ENCODE peak calls at places on chromosomes 4 and X, in six cellular contexts. F is fibroblast of lung; Z is CD4-positive, alpha-beta T cell; O is tibial nerve; D is left ventricle myocardium inferior; Y is Panc1. I is an unnamed sample. For H3K9me3, the result is how much of the 10 kb centered on the place peaks cover.

GRCh38 chr4:133598779-133599178 is 449.7 kb downstream of the PCDH10 start:
- DNase-seq in F (no peak), Z (no peak), O (no peak), D (no peak), Y (no peak), I (no peak)

GRCh38 chrX:966396-967070 is 245.9 kb downstream of the CRLF2 start:
- DNase-seq in F (no peak), Z (no peak), O (no peak), D (no peak), Y (no peak), I (no peak)

GRCh38 chr4:76515975-76516853 is 81.2 kb downstream of the SHROOM3 start:
- DNase-seq in F (no peak), Z (no peak), O (no peak), D (no peak), Y (no peak), I (no peak)

GRCh38 chr4:82898322-82899243 is 2.0 kb upstream of the THAP9 start:
- DNase-seq in F (peak), Z (no peak), O (no peak), D (no peak), Y (no peak), I (peak)

GRCh38 chr4:77927991-77928925 is 65.6 kb downstream of the MRPL1 start:
- DNase-seq in F (peak), Z (no peak), O (no peak), D (no peak), Y (no peak), I (no peak)

GRCh38 chr4:51923343-51923742 is 80.4 kb downstream of the DCUN1D4 start:
- DNase-seq in F (no peak), Z (no peak), O (no peak), D (no peak), Y (no peak), I (no peak)

GRCh38 chrX:134622813-134623185 is 35.5 kb downstream of the PLAC1 start:
- DNase-seq in F (peak), Z (no peak), O (no peak), D (no peak), Y (no peak), I (no peak)

GRCh38 chrX:80423000-80423399 is 2.8 kb downstream of the TENT5D start:
- DNase-seq in F (no peak), Z (no peak), O (no peak), D (no peak), Y (no peak), I (no peak)

GRCh38 chrX:85851418-85851817 is 195.9 kb downstream of the CHM start:
- DNase-seq in F (no peak), Z (no peak), O (no peak), D (no peak), Y (peak), I (no peak)

GRCh38 chr4:17941731-17942130 is 79.8 kb downstream of the LCORL start:
- DNase-seq in F (no peak), Z (no peak), O (no peak), D (no peak), Y (no peak), I (no peak)

GRCh38 chrX:51747671-51748070 is 4.4 kb downstream of the GSPT2 start:
- DNase-seq in F (peak), Z (no peak), O (no peak), D (no peak), Y (no peak), I (no peak)

GRCh38 chr4:36494016-36494415 is 212.6 kb downstream of the DTHD1 start:
- DNase-seq in F (no peak), Z (no peak), O (no peak), D (no peak), Y (no peak), I (no peak)

GRCh38 chrX:1106478-1107210 is 105.8 kb downstream of the CRLF2 start:
- DNase-seq in F (no peak), Z (no peak), O (no peak), D (no peak), Y (no peak), I (no peak)

GRCh38 chr4:73704314-73705055 is 35.9 kb upstream of the CXCL8 start:
- DNase-seq in F (peak), Z (no peak), O (peak), D (no peak), Y (peak), I (peak)

GRCh38 chrX:151984328-151984727 is 9.9 kb upstream of the GABRE start:
- DNase-seq in F (peak), Z (no peak), O (no peak), D (no peak), Y (peak), I (no peak)

GRCh38 chr4:8468746-8469535 is 28.4 kb downstream of the TRMT44 start:
- DNase-seq in F (peak), Z (peak), O (peak), D (peak), Y (peak), I (no peak)

GRCh38 chrX:54494970-54495813 is 842 bp downstream of the FGD1 start:
- DNase-seq in F (peak), Z (no peak), O (no peak), D (no peak), Y (no peak), I (no peak)

GRCh38 chrX:9609987-9610386 is 145.1 kb downstream of the TBL1X start:
- DNase-seq in F (no peak), Z (no peak), O (no peak), D (no peak), Y (no peak), I (no peak)

GRCh38 chr4:184232975-184233374 is 15.3 kb upstream of the ENPP6 start:
- DNase-seq in F (no peak), Z (no peak), O (no peak), D (no peak), Y (no peak), I (no peak)

GRCh38 chrX:9519546-9520210 is 54.8 kb downstream of the TBL1X start:
- DNase-seq in F (no peak), Z (no peak), O (no peak), D (no peak), Y (no peak), I (no peak)

GRCh38 chr4:10226756-10227155 is 110.2 kb upstream of the WDR1 start:
- DNase-seq in F (no peak), Z (no peak), O (no peak), D (no peak), Y (no peak), I (no peak)

GRCh38 chr4:100949350-100949935 is 397.9 kb downstream of the PPP3CA start:
- DNase-seq in F (peak), Z (no peak), O (no peak), D (no peak), Y (no peak), I (no peak)

GRCh38 chr4:168713193-168713592 is 216.3 kb downstream of the PALLD start:
- DNase-seq in F (no peak), Z (no peak), O (no peak), D (no peak), Y (no peak), I (no peak)

GRCh38 chrX:10022580-10023245 is 55.6 kb downstream of the CLDN34 start:
- DNase-seq in F (peak), Z (no peak), O (no peak), D (peak), Y (no peak), I (no peak)

GRCh38 chr4:173160871-173161270 is 7.7 kb upstream of the GALNT7 start:
- DNase-seq in F (no peak), Z (no peak), O (no peak), D (no peak), Y (no peak), I (no peak)

GRCh38 chrX:21940356-21940829 is at the start of gene SMS:
- DNase-seq in F (peak), Z (peak), O (peak), D (peak), Y (no peak), I (no peak)

GRCh38 chrX:1384738-1385250 is 7.1 kb downstream of the SLC25A6 start:
- DNase-seq in F (no peak), Z (no peak), O (no peak), D (no peak), Y (no peak), I (no peak)

GRCh38 chrX:11210397-11210796 is 82.8 kb upstream of the AMELX start:
- DNase-seq in F (no peak), Z (no peak), O (no peak), D (no peak), Y (no peak), I (no peak)

GRCh38 chrX:134338527-134338926 is 101.5 kb downstream of the CCDC160 start:
- DNase-seq in F (no peak), Z (no peak), O (no peak), D (no peak), Y (no peak), I (no peak)

GRCh38 chr4:26804451-26804850 is 56.2 kb upstream of the STIM2 start:
- DNase-seq in F (no peak), Z (no peak), O (no peak), D (no peak), Y (no peak), I (no peak)

GRCh38 chrX:147476008-147476407 is 435.7 kb upstream of the FMR1 start:
- DNase-seq in F (no peak), Z (no peak), O (no peak), D (no peak), Y (no peak), I (no peak)

GRCh38 chrX:82648062-82648461 is 860.0 kb upstream of the POU3F4 start:
- DNase-seq in F (no peak), Z (no peak), O (no peak), D (no peak), Y (no peak), I (no peak)
- H3K9me3 ChIP-seq in F (under half), Z (under half), O (under half), D (under half), Y (under half), I (under half)

GRCh38 chr4:159175165-159175988 is 72.5 kb downstream of the RAPGEF2 start:
- DNase-seq in F (peak), Z (peak), O (no peak), D (peak), Y (peak), I (no peak)

GRCh38 chr4:159175989-159176375 is 73.1 kb downstream of the RAPGEF2 start:
- DNase-seq in F (no peak), Z (no peak), O (no peak), D (no peak), Y (no peak), I (no peak)

GRCh38 chr4:159178147-159178541 is 75.3 kb downstream of the RAPGEF2 start:
- DNase-seq in F (peak), Z (no peak), O (no peak), D (no peak), Y (no peak), I (no peak)

GRCh38 chr4:159179310-159179958 is 76.6 kb downstream of the RAPGEF2 start:
- DNase-seq in F (no peak), Z (no peak), O (no peak), D (no peak), Y (no peak), I (no peak)

GRCh38 chr4:159177265-159178146 is 74.6 kb downstream of the RAPGEF2 start:
- DNase-seq in F (no peak), Z (no peak), O (no peak), D (no peak), Y (no peak), I (no peak)
- H3K27ac ChIP-seq in F (no peak), Z (no peak), O (no peak), D (peak), Y (no peak), I (no peak)

GRCh38 chr4:41471672-41472071 is 66.3 kb upstream of the LIMCH1 start:
- DNase-seq in F (no peak), Z (no peak), O (no peak), D (no peak), Y (no peak), I (no peak)
- TF ChIP-seq CTCF in F (no peak), Z (no peak), O (no peak), D (no peak), Y (no peak), I (no peak)

GRCh38 chrX:32538554-32538953 is 672.8 kb downstream of the DMD start:
- DNase-seq in F (no peak), Z (no peak), O (no peak), D (no peak), Y (no peak), I (no peak)
- H3K9me3 ChIP-seq in F (under half), Z (under half), O (under half), D (under half), Y (under half), I (under half)

DNA sequence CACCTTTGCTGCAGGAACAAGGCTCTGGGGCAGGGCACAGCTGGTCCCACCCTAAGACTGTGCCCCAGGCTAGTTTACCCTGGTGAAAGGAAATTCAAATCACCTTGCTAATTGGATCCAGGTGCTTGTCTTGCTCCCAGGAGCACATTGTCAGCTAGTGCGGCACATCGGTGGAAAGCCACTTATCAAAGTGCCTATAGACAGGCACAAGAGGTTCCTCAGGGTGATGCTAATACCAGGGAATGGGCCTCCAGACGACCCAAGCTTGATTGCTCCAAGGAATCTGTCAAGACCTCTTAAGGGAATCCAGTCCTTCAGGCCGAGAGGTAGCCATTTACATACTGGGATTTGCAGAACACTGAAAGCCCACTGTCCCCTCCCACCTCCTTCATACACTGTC is 64.5 kb upstream of the PRPS1 start:
- DNase-seq in F (no peak), Z (no peak), O (no peak), D (no peak), Y (no peak), I (no peak)
- H3K27ac ChIP-seq in F (no peak), Z (no peak), O (no peak), D (no peak), Y (no peak), I (no peak)

GRCh38 chr4:93894995-93895394 is 66.4 kb downstream of the ATOH1 start:
- DNase-seq in F (no peak), Z (no peak), O (no peak), D (no peak), Y (no peak), I (no peak)

GRCh38 chr4:93897559-93897958 is 69.0 kb downstream of the ATOH1 start:
- DNase-seq in F (no peak), Z (no peak), O (no peak), D (no peak), Y (no peak), I (no peak)
- TF ChIP-seq CTCF in F (peak), Z (no peak), O (no peak), D (peak), Y (peak), I (no peak)

GRCh38 chrX:71315917-71316316 is 14.4 kb downstream of the ITGB1BP2 start:
- DNase-seq in F (peak), Z (no peak), O (no peak), D (no peak), Y (no peak), I (no peak)

GRCh38 chrX:71320126-71320525 is 18.6 kb downstream of the ITGB1BP2 start:
- DNase-seq in F (no peak), Z (no peak), O (no peak), D (no peak), Y (no peak), I (no peak)
- H3K9me3 ChIP-seq in F (under half), Z (under half), O (under half), D (under half), Y (under half), I (under half)

GRCh38 chr4:153228512-153229145 is 24.4 kb downstream of the TRIM2 start:
- DNase-seq in F (peak), Z (no peak), O (no peak), D (no peak), Y (no peak), I (no peak)
- H3K27ac ChIP-seq in F (no peak), Z (no peak), O (no peak), D (no peak), Y (no peak), I (no peak)

GRCh38 chr4:119337010-119337409 is 15.1 kb upstream of the FABP2 start:
- DNase-seq in F (no peak), Z (no peak), O (no peak), D (no peak), Y (no peak), I (no peak)
- TF ChIP-seq CTCF in F (no peak), Z (no peak), O (no peak), D (no peak), Y (no peak), I (no peak)

GRCh38 chr4:19074061-19074460 is 1052.5 kb upstream of the LCORL start:
- DNase-seq in F (no peak), Z (no peak), O (no peak), D (no peak), Y (no peak), I (no peak)
- H3K9me3 ChIP-seq in F (under half), Z (under half), O (under half), D (under half), Y (under half), I (under half)

I was measured in thoracic aorta.